ENCODE peak calls at places on chromosome X, in six cellular contexts. T is HCT116, V is GM12878, H is HepG2, J is K562, C is H1. R is an unnamed sample.

GRCh38 chrX:53714580-53715335 is 28.2 kb upstream of the HUWE1 start:
- DNase-seq in V (peak; percentile 89), J (no peak), T (peak; percentile 4), C (no peak), H (no peak), R (no peak)

GRCh38 chrX:47146121-47146935 is 1.3 kb downstream of the RBM10 start:
- DNase-seq in H (no peak), T (no peak), V (no peak), C (no peak), J (no peak), R (no peak)

GRCh38 chrX:108537005-108537404 is 97.4 kb downstream of the COL4A5 start:
- DNase-seq in T (peak; percentile 13), C (no peak), H (peak; percentile 22), V (no peak), J (peak; percentile 15), R (no peak)

GRCh38 chrX:40244980-40245379 is 147.2 kb upstream of the BCOR start:
- DNase-seq in J (no peak), T (no peak), H (no peak), C (no peak), V (no peak), R (no peak)

GRCh38 chrX:24242649-24243556 is 71.0 kb downstream of the SUPT20HL2 start:
- DNase-seq in C (no peak), V (peak; percentile 95), H (peak; percentile 9), J (no peak), T (no peak), R (no peak)

GRCh38 chrX:9414416-9414815 is 50.4 kb upstream of the TBL1X start:
- DNase-seq in T (no peak), J (no peak), V (no peak), C (no peak), H (no peak), R (no peak)

GRCh38 chrX:68462197-68462596 is 28.9 kb upstream of the OPHN1 start:
- DNase-seq in J (no peak), H (no peak), C (no peak), V (no peak), T (no peak), R (no peak)

GRCh38 chrX:102155806-102156179 is at the start of gene BEX5:
- DNase-seq in H (no peak), C (peak; percentile 21), V (no peak), T (no peak), J (peak; percentile 24), R (peak; percentile 58)

GRCh38 chrX:131792356-131792749 is 230.7 kb upstream of the STK26 start:
- DNase-seq in C (no peak), J (no peak), T (no peak), V (peak; percentile 98), H (no peak), R (no peak)

GRCh38 chrX:69133561-69134542 is 31.4 kb downstream of the PJA1 start:
- DNase-seq in V (no peak), T (peak; percentile 72), J (peak; percentile 54), H (peak; percentile 59), C (no peak), R (peak; percentile 80)

GRCh38 chrX:115260330-115260729 is 26.4 kb upstream of the LRCH2 start:
- DNase-seq in H (no peak), V (no peak), C (no peak), T (no peak), J (no peak), R (no peak)

GRCh38 chrX:14948701-14949100 is 75.5 kb downstream of the MOSPD2 start:
- DNase-seq in T (no peak), H (no peak), J (no peak), C (no peak), V (no peak), R (no peak)

GRCh38 chrX:56812515-56813105 is 83.6 kb downstream of the NBDY start:
- DNase-seq in J (no peak), V (peak; percentile 56), T (no peak), H (no peak), C (no peak), R (no peak)

GRCh38 chrX:39491548-39492297 is 606.0 kb downstream of the BCOR start:
- DNase-seq in T (no peak), H (no peak), V (peak; percentile 58), C (no peak), J (peak; percentile 74), R (no peak)

GRCh38 chrX:110442631-110443030 is 84.0 kb downstream of the RTL9 start:
- DNase-seq in C (no peak), V (no peak), H (peak; percentile 54), T (no peak), J (peak; percentile 53), R (no peak)

GRCh38 chrX:49058794-49059193 is at the start of gene CCDC120:
- DNase-seq in V (no peak), J (no peak), T (no peak), C (no peak), H (no peak), R (no peak)

GRCh38 chrX:71420686-71421085 is 54.5 kb downstream of the TAF1 start:
- DNase-seq in V (no peak), T (no peak), H (no peak), J (no peak), C (no peak), R (no peak)

GRCh38 chrX:16838202-16839066 is 31.7 kb downstream of the RBBP7 start:
- DNase-seq in V (no peak), C (no peak), J (no peak), H (no peak), T (no peak), R (no peak)

GRCh38 chrX:20320461-20321159 is 53.9 kb upstream of the RPS6KA3 start:
- DNase-seq in T (no peak), J (no peak), C (no peak), H (peak; percentile 90), V (peak; percentile 57), R (no peak)

GRCh38 chrX:15854080-15854655 is 445 bp downstream of the AP1S2 start:
- DNase-seq in H (peak; percentile 24), C (no peak), T (no peak), V (no peak), J (peak; percentile 60), R (peak; percentile 15)

GRCh38 chrX:46918434-46918833 is 6.2 kb downstream of the JADE3 start:
- DNase-seq in H (peak; percentile 67), T (no peak), V (no peak), C (no peak), J (no peak), R (no peak)

GRCh38 chrX:9492901-9493300 is 28.0 kb downstream of the TBL1X start:
- DNase-seq in J (no peak), C (no peak), H (no peak), V (no peak), T (no peak), R (no peak)

GRCh38 chrX:116306218-116306617 is 130.2 kb upstream of the SLC6A14 start:
- DNase-seq in C (no peak), H (no peak), T (no peak), J (no peak), V (no peak), R (no peak)
- TF ChIP-seq ZNF274 in C (no peak), H (no peak), T (no peak), J (no peak), V (no peak), R (no peak)

GRCh38 chrX:154327026-154327820 is 31.6 kb downstream of the TKTL1 start:
- DNase-seq in H (no peak), C (no peak), T (no peak), V (no peak), J (no peak), R (no peak)
- H3K4me3 ChIP-seq in H (no peak overlapping the region), C (no peak overlapping the region), T (no peak overlapping the region), V (no peak overlapping the region), J (no peak overlapping the region), R (no peak overlapping the region)

GRCh38 chrX:149571770-149572169 is 15.5 kb downstream of the MAGEA9B start:
- DNase-seq in T (no peak), J (no peak), V (no peak), C (no peak), H (no peak), R (no peak)
- TF ChIP-seq ZNF274 in T (no peak), J (no peak), V (no peak), C (no peak), H (no peak), R (no peak)

GRCh38 chrX:155070663-155070974 is 317 bp downstream of the CMC4 start:
- DNase-seq in H (no peak), C (no peak), V (no peak), T (no peak), J (no peak), R (no peak)

GRCh38 chrX:155070975-155071693 is at the start of the genes BRCC3, CMC4 and MTCP1:
- DNase-seq in C (peak; percentile 36), V (peak; percentile 35), H (peak; percentile 65), T (peak; percentile 60), J (peak; percentile 92), R (peak; percentile 42)

GRCh38 chrX:155070038-155070437 is 898 bp downstream of the CMC4 start:
- DNase-seq in V (no peak), J (no peak), C (no peak), T (no peak), H (no peak), R (no peak)

GRCh38 chrX:155069414-155069813 is 1.5 kb downstream of the CMC4 start:
- DNase-seq in J (no peak), H (no peak), T (no peak), V (no peak), C (no peak), R (no peak)

GRCh38 chrX:155068165-155068564 is 2.8 kb downstream of the CMC4 start:
- DNase-seq in C (no peak), H (peak; percentile 46), J (no peak), T (no peak), V (no peak), R (no peak)
- H3K4me3 ChIP-seq in C (no peak overlapping the region), H (no peak overlapping the region), J (no peak overlapping the region), T (no peak overlapping the region), V (peak overlapping the region; percentile 22), R (no peak overlapping the region)

DNA sequence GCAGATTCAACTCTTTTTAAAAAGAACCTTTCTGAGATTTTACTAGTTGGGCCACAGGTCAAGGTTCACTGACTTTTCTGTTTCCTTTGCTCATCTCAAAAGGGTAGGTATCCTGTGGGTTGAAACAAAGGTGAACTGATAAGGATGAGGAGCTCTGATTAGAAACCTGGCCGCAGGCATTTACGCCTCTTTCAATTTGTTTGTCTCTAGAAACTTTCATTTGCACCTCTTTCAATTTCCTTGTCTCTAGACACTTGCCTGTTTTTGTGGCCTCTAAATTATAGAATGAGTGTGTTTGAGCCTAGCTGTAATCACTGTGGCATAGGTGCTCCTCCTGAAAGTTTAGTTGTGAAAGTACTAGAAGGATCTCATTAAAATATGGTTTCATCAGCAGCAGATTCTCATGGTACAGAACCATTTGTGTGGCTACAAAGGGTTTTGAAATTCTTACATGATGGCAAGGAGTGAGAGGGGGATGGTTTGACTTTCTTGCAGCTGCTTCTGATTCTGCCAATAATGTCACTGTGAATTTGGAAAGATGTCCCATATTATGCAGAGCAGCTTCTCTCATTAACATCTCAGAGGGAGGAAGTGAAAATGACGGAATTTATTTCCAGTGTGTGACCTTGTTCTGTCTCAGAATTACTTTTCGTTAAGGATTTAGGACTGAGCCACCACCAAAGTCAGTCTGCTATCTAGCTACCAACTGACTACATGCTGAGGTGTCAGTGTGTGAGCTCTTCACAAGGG is 142.2 kb downstream of the SH2D1A start:
- DNase-seq in T (no peak), V (peak; percentile 32), C (no peak), J (no peak), H (no peak), R (no peak)
- TF ChIP-seq ZNF274 in T (no peak), V (no peak), C (no peak), J (no peak), H (no peak), R (no peak)

DNA sequence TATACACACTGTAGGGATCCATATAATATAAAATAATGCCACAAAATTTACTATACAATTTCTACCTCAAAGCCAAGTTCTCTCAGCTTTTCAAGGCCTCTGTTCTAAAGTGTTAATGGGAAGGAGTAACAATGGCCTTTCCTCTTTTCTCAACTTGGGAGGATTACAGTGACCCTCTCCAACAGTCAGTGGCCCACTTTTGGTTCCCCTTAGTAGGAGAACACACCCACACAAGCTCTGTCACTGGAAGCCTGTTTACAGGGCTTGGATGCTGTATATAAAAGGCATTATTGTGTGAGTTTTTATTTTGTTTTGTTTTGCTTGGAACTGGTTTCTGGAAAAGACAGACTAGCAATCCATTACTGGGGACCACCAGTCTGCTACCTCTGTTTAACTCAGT is 1.8 kb downstream of the ARHGEF6 start:
- DNase-seq in V (no peak), T (no peak), C (no peak), J (no peak), H (no peak), R (no peak)
- H3K4me3 ChIP-seq in V (peak overlapping the region; percentile 49), T (no peak overlapping the region), C (no peak overlapping the region), J (no peak overlapping the region), H (no peak overlapping the region), R (no peak overlapping the region)